ENCODE peak calls at places on chromosomes 7 and 10, in six cellular contexts. D is non-pigmented ciliary epithelial cell; L is AG04449; R is cardiac fibroblast; I is GM04504; O is activated CD4-positive, alpha-beta T cell treated with anti-CD3 and anti-CD28 coated beads, Interleukin-2, amount 50 U/mL, for 1 hour. W is an unnamed sample.

GRCh38 chr10:68560916-68561691 is 967 bp downstream of the TET1 start:
- DNase-seq in I (no peak), R (peak), O (no peak), L (no peak), D (no peak), W (no peak)

GRCh38 chr10:31584789-31585406 is 265.9 kb downstream of the ZEB1 start:
- DNase-seq in O (no peak), L (no peak), D (no peak), R (no peak), I (no peak), W (no peak)

GRCh38 chr7:157219154-157219553 is 80.4 kb downstream of the UBE3C start:
- DNase-seq in R (no peak), L (no peak), I (no peak), O (no peak), D (no peak), W (no peak)

GRCh38 chr7:110337646-110338045 is 753.3 kb upstream of the LRRN3 start:
- DNase-seq in R (no peak), O (no peak), L (no peak), D (no peak), I (no peak), W (no peak)

GRCh38 chr10:75396861-75397570 is 4.5 kb downstream of the ZNF503 start:
- DNase-seq in L (no peak), D (no peak), I (no peak), R (peak), O (no peak), W (no peak)

GRCh38 chr10:114507449-114507848 is 103.1 kb upstream of the AFAP1L2 start:
- DNase-seq in O (no peak), L (no peak), D (no peak), I (no peak), R (no peak), W (no peak)

GRCh38 chr10:118314882-118315281 is 27.2 kb downstream of the FAM204A start:
- DNase-seq in O (no peak), R (no peak), I (no peak), D (no peak), L (no peak), W (no peak)

GRCh38 chr10:79182763-79183467 is 114.1 kb downstream of the ZMIZ1 start:
- DNase-seq in L (no peak), D (no peak), R (no peak), I (no peak), O (no peak), W (no peak)

GRCh38 chr10:72310636-72311035 is 36.9 kb downstream of the DDIT4 start:
- DNase-seq in O (no peak), R (no peak), D (no peak), L (no peak), I (no peak), W (no peak)

GRCh38 chr7:46603780-46604725 is 683.0 kb upstream of the IGFBP3 start:
- DNase-seq in L (no peak), I (peak), D (no peak), O (no peak), R (peak), W (no peak)

GRCh38 chr10:76984559-76985443 is 652.8 kb downstream of the KCNMA1 start:
- DNase-seq in R (peak), I (peak), L (peak), O (peak), D (peak), W (no peak)